ENCODE peak calls at places on chromosome 19, in five cellular contexts. K is astrocyte, C is tibial nerve, F is fibroblast of lung, W is AG09319. D is an unnamed sample.
A peak's percentile ranks its signal among the peaks of the same experiment; 100 is the strongest.

GRCh38 chr19:7832781-7833180 is 2.8 kb downstream of the EVI5L start:
- DNase-seq in K (no peak), C (no peak), W (no peak), F (no peak), D (peak; percentile 30)

GRCh38 chr19:5003781-5004180 is 34.9 kb downstream of the KDM4B start:
- DNase-seq in F (no peak), W (no peak), K (no peak), C (no peak), D (no peak)

GRCh38 chr19:56152644-56153043 is 11.6 kb downstream of the ZNF444 start:
- DNase-seq in K (no peak), F (no peak), W (no peak), C (no peak), D (no peak)

GRCh38 chr19:55679343-55680257 is 4.6 kb downstream of the EPN1 start:
- DNase-seq in W (no peak), C (no peak), K (no peak), F (peak; percentile 19), D (no peak)

GRCh38 chr19:7916137-7916907 is 1.7 kb downstream of the TGFBR3L start:
- DNase-seq in C (no peak), F (no peak), W (no peak), K (no peak), D (no peak)

GRCh38 chr19:2869618-2870017 is 2.5 kb downstream of the ZNF556 start:
- DNase-seq in C (no peak), K (no peak), F (no peak), W (no peak), D (no peak)

GRCh38 chr19:44718441-44719261 is 19.7 kb downstream of the CEACAM16 start:
- DNase-seq in F (peak; percentile 73), K (peak; percentile 54), C (no peak), W (no peak), D (peak; percentile 93)

GRCh38 chr19:58566989-58567388 is 6.1 kb downstream of the MZF1 start:
- DNase-seq in K (no peak), F (no peak), W (no peak), C (peak; percentile 8), D (no peak)

GRCh38 chr19:13974073-13974472 is 21.8 kb downstream of the DCAF15 start:
- DNase-seq in F (no peak), K (no peak), W (no peak), C (no peak), D (peak; percentile 23)

GRCh38 chr19:17184381-17184841 is 30.7 kb upstream of the USE1 start:
- DNase-seq in F (no peak), W (no peak), K (no peak), C (no peak), D (no peak)

GRCh38 chr19:34172661-34173144 is 399 bp downstream of the LSM14A start:
- DNase-seq in K (no peak), W (no peak), C (no peak), F (no peak), D (no peak)

GRCh38 chr19:30371157-30371845 is 883 bp upstream of the ZNF536 start:
- DNase-seq in W (no peak), F (no peak), K (no peak), C (no peak), D (no peak)

GRCh38 chr19:54426291-54426918 is 11.1 kb downstream of the TTYH1 start:
- DNase-seq in F (no peak), W (no peak), K (no peak), C (no peak), D (no peak)

GRCh38 chr19:34580408-34580807 is 96.6 kb downstream of the SCGB2B2 start:
- DNase-seq in W (no peak), C (no peak), F (no peak), K (no peak), D (no peak)

GRCh38 chr19:14333101-14333871 is 48.0 kb upstream of the ADGRE5 start:
- DNase-seq in C (no peak), K (no peak), F (peak; percentile 33), W (no peak), D (peak; percentile 39)

GRCh38 chr19:482186-483041 is 13.9 kb upstream of the MADCAM1 start:
- DNase-seq in W (no peak), K (no peak), C (no peak), F (no peak), D (no peak)

GRCh38 chr19:19444694-19445155 is 39.2 kb downstream of the GATAD2A start:
- DNase-seq in W (no peak), C (no peak), K (peak; percentile 29), F (peak; percentile 40), D (peak; percentile 54)

GRCh38 chr19:33677745-33678426 is 56.1 kb downstream of the CHST8 start:
- DNase-seq in K (no peak), W (no peak), F (no peak), C (no peak), D (no peak)

GRCh38 chr19:426725-427445 is 17.9 kb upstream of the C2CD4C start:
- DNase-seq in F (no peak), K (no peak), C (no peak), W (no peak), D (no peak)

GRCh38 chr19:12786149-12786870 is 5.0 kb upstream of the JUNB start:
- DNase-seq in K (no peak), W (no peak), F (no peak), C (no peak), D (no peak)

GRCh38 chr19:12689012-12689411 is 1.2 kb downstream of the GNG14 start:
- DNase-seq in W (no peak), K (no peak), C (no peak), F (no peak), D (no peak)

GRCh38 chr19:45340232-45340898 is at the start of gene KLC3:
- DNase-seq in K (no peak), F (no peak), W (no peak), C (no peak), D (no peak)

GRCh38 chr19:35812220-35813042 is at the start of gene PRODH2:
- DNase-seq in W (no peak), K (no peak), C (no peak), F (no peak), D (no peak)

GRCh38 chr19:343941-344624 is 513 bp downstream of the MIER2 start:
- DNase-seq in W (no peak), C (no peak), K (no peak), F (peak; percentile 14), D (peak; percentile 29)

GRCh38 chr19:49128545-49129237 is 9.3 kb downstream of the PPFIA3 start:
- DNase-seq in W (no peak), C (no peak), F (no peak), K (no peak), D (no peak)

GRCh38 chr19:28521614-28522544 is 691.1 kb downstream of the UQCRFS1 start:
- DNase-seq in K (no peak), C (no peak), W (no peak), F (no peak), D (no peak)

GRCh38 chr19:51368366-51369282 is at the start of gene CLDND2:
- DNase-seq in C (no peak), W (no peak), F (no peak), K (no peak), D (no peak)

GRCh38 chr19:16588089-16588823 is 16.0 kb upstream of the SLC35E1 start:
- DNase-seq in K (peak; percentile 34), F (peak; percentile 50), C (no peak), W (no peak), D (peak; percentile 39)

GRCh38 chr19:4267101-4267900 is 11.8 kb upstream of the SHD start:
- DNase-seq in F (peak; percentile 17), C (peak; percentile 28), W (no peak), K (no peak), D (peak; percentile 57)

GRCh38 chr19:47176627-47177090 is 46.0 kb downstream of the SAE1 start:
- DNase-seq in K (peak; percentile 96), W (peak; percentile 75), F (peak; percentile 96), C (no peak), D (peak; percentile 96)

GRCh38 chr19:29449371-29449770 is 76.4 kb upstream of the VSTM2B start:
- DNase-seq in K (no peak), F (no peak), C (no peak), W (no peak), D (no peak)

D was measured in fibroblast of pulmonary artery.